ENCODE peak calls at places on chromosomes 5 and 9, in eight cellular contexts. F, S, L, I, B, H, K and X are unnamed samples.

GRCh38 chr5:33445808-33446207 is 5.0 kb downstream of the TARS1 start:
- DNase-seq in H (no peak), F (no peak), B (no peak), I (no peak), S (no peak), K (no peak), L (no peak), X (no peak)

GRCh38 chr5:5419291-5420210 is 2.9 kb upstream of the ICE1 start:
- DNase-seq in L (peak), H (peak), F (peak), K (no peak), S (no peak), B (no peak), I (peak), X (no peak)

GRCh38 chr9:14383296-14383695 is 69.4 kb upstream of the NFIB start:
- DNase-seq in B (no peak), H (peak), L (no peak), S (no peak), K (peak), F (no peak), I (no peak), X (no peak)

GRCh38 chr5:159509002-159509660 is 178.8 kb upstream of the IL12B start:
- DNase-seq in K (no peak), S (no peak), H (no peak), F (peak), I (no peak), L (no peak), B (no peak), X (no peak)

GRCh38 chr5:161432798-161433197 is 113.7 kb downstream of the GABRB2 start:
- DNase-seq in H (no peak), F (no peak), I (no peak), B (no peak), S (no peak), K (no peak), L (no peak), X (no peak)

GRCh38 chr9:73847536-73847935 is 649.6 kb upstream of the RORB start:
- DNase-seq in S (no peak), H (no peak), L (no peak), F (no peak), K (no peak), I (no peak), B (no peak), X (no peak)

GRCh38 chr5:13658761-13659160 is 285.7 kb downstream of the DNAH5 start:
- DNase-seq in H (no peak), L (no peak), I (no peak), B (no peak), K (no peak), F (no peak), S (no peak), X (no peak)

GRCh38 chr5:78592735-78593386 is 55.7 kb downstream of the LHFPL2 start:
- DNase-seq in F (no peak), S (no peak), K (no peak), H (no peak), L (no peak), B (no peak), I (no peak), X (no peak)

GRCh38 chr9:90773593-90773992 is 28.0 kb upstream of the SYK start:
- DNase-seq in L (no peak), S (no peak), H (peak), K (no peak), I (no peak), F (no peak), B (no peak), X (no peak)

GRCh38 chr9:81814404-81814793 is 113.8 kb upstream of the SPATA31D4 start:
- DNase-seq in S (no peak), K (no peak), L (no peak), I (peak), H (peak), F (no peak), B (peak), X (no peak)

GRCh38 chr9:95726756-95727155 is 148.7 kb upstream of the ERCC6L2 start:
- DNase-seq in F (peak), L (peak), H (no peak), K (no peak), I (no peak), S (no peak), B (no peak), X (no peak)

GRCh38 chr9:112093875-112094227 is 81.2 kb downstream of the SUSD1 start:
- DNase-seq in K (no peak), H (no peak), F (no peak), S (no peak), I (no peak), B (no peak), L (no peak), X (no peak)

GRCh38 chr5:14557203-14557725 is 24.3 kb upstream of the OTULINL start:
- DNase-seq in K (no peak), I (peak), F (no peak), L (no peak), S (no peak), B (no peak), H (no peak), X (no peak)

GRCh38 chr9:5510991-5511390 is 660 bp downstream of the PDCD1LG2 start:
- DNase-seq in S (no peak), L (no peak), I (no peak), F (peak), H (no peak), B (no peak), K (no peak), X (no peak)

GRCh38 chr5:170633235-170634041 is 129.6 kb downstream of the KCNIP1 start:
- DNase-seq in F (peak), K (peak), H (peak), I (peak), L (peak), S (no peak), B (no peak), X (peak)

GRCh38 chr5:127957183-127957582 is 126.4 kb upstream of the SLC12A2 start:
- DNase-seq in B (no peak), I (peak), S (peak), K (no peak), F (peak), L (no peak), H (no peak), X (no peak)

GRCh38 chr9:37324261-37324683 is 98.2 kb upstream of the GRHPR start:
- DNase-seq in L (no peak), I (no peak), B (no peak), S (no peak), K (no peak), F (peak), H (no peak), X (no peak)

GRCh38 chr5:150077996-150078801 is 8.2 kb downstream of the CSF1R start:
- DNase-seq in S (no peak), I (no peak), H (no peak), L (no peak), B (peak), F (no peak), K (no peak), X (no peak)

GRCh38 chr5:138603521-138603920 is 28.3 kb upstream of the HSPA9 start:
- DNase-seq in F (peak), I (no peak), S (no peak), B (no peak), H (peak), L (no peak), K (no peak), X (no peak)

GRCh38 chr5:173514666-173515065 is 101.8 kb downstream of the BOD1 start:
- DNase-seq in H (no peak), K (no peak), L (no peak), B (no peak), F (no peak), S (no peak), I (no peak), X (no peak)

GRCh38 chr9:119221281-119221680 is 148.0 kb downstream of the BRINP1 start:
- DNase-seq in I (no peak), B (no peak), S (no peak), F (no peak), L (no peak), H (no peak), K (no peak), X (no peak)

GRCh38 chr5:40733439-40733838 is 22.3 kb downstream of the TTC33 start:
- DNase-seq in S (no peak), H (no peak), B (no peak), L (no peak), F (no peak), K (no peak), I (no peak), X (no peak)

GRCh38 chr5:146081685-146082084 is 23.7 kb downstream of the PLAC8L1 start:
- DNase-seq in H (no peak), B (no peak), L (no peak), S (no peak), I (no peak), F (no peak), K (no peak), X (no peak)

GRCh38 chr5:97338729-97339128 is 155.7 kb upstream of the RIOK2 start:
- DNase-seq in F (peak), H (no peak), B (no peak), K (no peak), I (no peak), L (no peak), S (no peak), X (no peak)

GRCh38 chr5:147509710-147510651 is at the start of gene DPYSL3:
- DNase-seq in H (peak), F (peak), L (peak), S (peak), K (peak), B (peak), I (peak), X (peak)

GRCh38 chr5:84017704-84018240 is 297.1 kb upstream of the HAPLN1 start:
- DNase-seq in B (no peak), I (no peak), S (no peak), F (peak), K (no peak), H (no peak), L (no peak), X (no peak)

GRCh38 chr5:112253478-112254250 is 165.4 kb downstream of the EPB41L4A start:
- DNase-seq in K (peak), F (no peak), S (no peak), L (no peak), H (no peak), B (no peak), I (peak), X (no peak)

GRCh38 chr5:55220433-55221185 is 6.5 kb downstream of the MCIDAS start:
- DNase-seq in L (no peak), H (peak), F (no peak), B (no peak), K (no peak), S (peak), I (no peak), X (no peak)

GRCh38 chr9:12908910-12909309 is 134.1 kb downstream of the LURAP1L start:
- DNase-seq in F (no peak), S (no peak), L (no peak), B (no peak), H (no peak), I (no peak), K (no peak), X (no peak)

GRCh38 chr5:142145106-142145900 is 36.7 kb downstream of the NDFIP1 start:
- DNase-seq in I (peak), S (no peak), L (peak), K (peak), H (peak), B (peak), F (peak), X (no peak)

GRCh38 chr5:66596791-66597757 is 881 bp downstream of the MAST4 start:
- DNase-seq in F (no peak), S (peak), B (peak), L (no peak), I (peak), H (peak), K (no peak), X (peak)

GRCh38 chr9:5736563-5737346 is 96.2 kb downstream of the ERMP1 start:
- DNase-seq in H (no peak), F (no peak), K (no peak), L (no peak), S (no peak), B (no peak), I (no peak), X (no peak)

GRCh38 chr9:97307500-97308163 is at the start of gene CCDC180:
- DNase-seq in F (no peak), S (peak), I (no peak), H (peak), B (peak), K (peak), L (no peak), X (peak)

GRCh38 chr9:110580850-110581249 is 1.3 kb upstream of the SVEP1 start:
- DNase-seq in I (no peak), K (no peak), B (no peak), F (peak), S (no peak), H (no peak), L (no peak), X (no peak)

GRCh38 chr9:75229605-75230332 is 141.5 kb downstream of the OSTF1 start:
- DNase-seq in S (no peak), K (no peak), I (peak), B (peak), H (peak), F (no peak), L (peak), X (no peak)

GRCh38 chr5:139660105-139660915 is 12.2 kb downstream of the CXXC5 start:
- DNase-seq in I (peak), L (no peak), H (peak), K (no peak), S (peak), B (peak), F (no peak), X (peak)

GRCh38 chr5:78482948-78483347 is 122.5 kb downstream of the SCAMP1 start:
- DNase-seq in F (no peak), K (no peak), B (no peak), S (no peak), H (no peak), I (peak), L (no peak), X (no peak)

GRCh38 chr5:125113328-125113727 is 366.9 kb upstream of the ZNF608 start:
- DNase-seq in H (no peak), B (no peak), S (no peak), F (no peak), K (no peak), L (no peak), I (no peak), X (no peak)

GRCh38 chr9:133184971-133185370 is 21.3 kb upstream of the GBGT1 start:
- DNase-seq in F (peak), K (peak), S (no peak), I (peak), L (peak), H (peak), B (no peak), X (no peak)

GRCh38 chr9:135028956-135029355 is 58.5 kb upstream of the OLFM1 start:
- DNase-seq in F (no peak), H (no peak), B (no peak), S (no peak), K (no peak), L (no peak), I (no peak), X (no peak)

DNA sequence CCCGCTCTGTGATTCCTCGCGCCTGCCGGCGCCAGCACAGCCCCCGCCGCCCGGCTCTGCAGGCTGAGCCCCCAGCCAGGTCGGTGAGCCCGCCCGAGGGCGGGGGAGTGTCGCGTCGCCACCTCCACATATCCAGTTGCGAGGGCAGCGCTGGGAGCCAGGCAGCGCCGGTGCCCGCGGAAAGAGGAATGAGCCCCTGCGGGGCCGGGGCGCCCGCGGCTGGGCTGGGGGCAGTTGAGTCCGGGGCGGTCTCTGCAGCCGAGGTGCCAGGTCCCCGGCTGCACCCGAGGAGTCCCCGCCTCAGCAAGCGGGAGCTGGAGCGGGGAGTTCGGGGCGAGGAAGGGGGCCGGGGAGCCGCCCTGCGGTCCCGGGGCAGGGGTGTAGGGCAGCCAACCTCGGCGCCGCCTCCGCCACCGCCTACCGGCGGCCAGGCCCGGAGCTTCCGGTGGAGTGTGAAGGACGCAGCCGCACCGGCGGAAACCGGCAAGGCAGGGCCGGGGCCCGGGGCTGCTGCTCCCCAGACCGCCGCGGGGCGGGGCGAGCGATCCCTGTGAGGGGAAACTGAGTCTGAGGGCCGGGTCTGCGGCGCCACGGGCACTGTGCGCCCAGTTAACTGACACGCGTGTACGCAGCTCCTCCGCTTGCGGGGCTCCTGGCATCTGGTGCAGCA is 2.3 kb upstream of the TRAF1 start:
- DNase-seq in S (peak), H (peak), L (no peak), I (peak), F (no peak), B (peak), K (peak), X (peak)
- TF ChIP-seq POLR2A in S (peak), H (peak), L (no peak), I (peak), F (no peak), B (peak), K (peak), X (no peak)

DNA sequence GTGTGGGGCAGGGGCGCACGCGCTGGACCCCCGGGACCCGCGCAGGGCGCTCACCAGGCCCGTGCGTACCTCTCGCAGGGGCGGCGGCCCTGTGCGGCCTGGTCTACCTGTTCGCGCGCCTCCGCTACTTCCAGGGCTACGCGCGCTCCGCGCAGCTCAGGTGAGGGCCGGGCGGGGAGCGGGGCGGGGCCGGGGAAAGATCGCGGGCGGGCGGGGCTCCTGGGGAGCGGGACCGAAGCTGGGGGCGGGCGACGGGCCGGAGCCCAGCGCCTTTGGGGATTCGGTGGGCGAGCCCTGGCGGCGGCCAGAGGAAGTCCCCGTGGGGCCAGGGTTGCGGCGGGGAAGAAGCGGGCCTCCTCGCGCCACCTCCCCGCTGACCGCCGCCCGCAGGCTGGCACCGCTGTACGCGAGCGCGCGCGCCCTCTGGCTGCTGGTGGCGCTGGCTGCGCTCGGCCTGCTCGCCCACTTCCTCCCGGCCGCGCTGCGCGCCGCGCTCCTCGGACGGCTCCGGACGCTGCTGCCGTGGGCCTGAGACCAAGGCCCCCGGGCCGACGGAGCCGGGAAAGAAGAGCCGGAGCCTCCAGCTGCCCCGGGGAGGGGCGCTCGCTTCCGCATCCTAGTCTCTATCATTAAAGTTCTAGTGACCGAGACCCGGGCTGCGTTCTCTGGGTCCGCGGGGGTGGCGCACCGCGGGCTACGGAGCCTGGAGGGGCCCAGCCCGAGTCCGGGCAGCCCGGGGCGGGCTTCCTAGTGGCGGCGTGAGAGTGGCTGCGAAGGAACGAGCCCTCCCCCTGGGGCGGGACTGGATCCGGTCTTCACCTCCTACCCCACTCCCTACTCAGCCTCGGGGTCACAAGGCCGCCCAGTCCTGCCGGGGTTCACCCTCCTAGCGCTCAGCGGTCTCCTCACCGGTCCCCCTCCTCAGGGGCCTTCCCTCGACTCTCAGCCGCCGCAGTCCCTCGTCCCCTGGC is 2.4 kb downstream of the LTC4S start:
- DNase-seq in I (peak), L (no peak), H (peak), K (peak), F (peak), B (peak), S (peak), X (peak)
- TF ChIP-seq POLR2A in I (peak), L (peak), H (peak), K (no peak), F (peak), B (peak), S (peak), X (no peak)

DNA sequence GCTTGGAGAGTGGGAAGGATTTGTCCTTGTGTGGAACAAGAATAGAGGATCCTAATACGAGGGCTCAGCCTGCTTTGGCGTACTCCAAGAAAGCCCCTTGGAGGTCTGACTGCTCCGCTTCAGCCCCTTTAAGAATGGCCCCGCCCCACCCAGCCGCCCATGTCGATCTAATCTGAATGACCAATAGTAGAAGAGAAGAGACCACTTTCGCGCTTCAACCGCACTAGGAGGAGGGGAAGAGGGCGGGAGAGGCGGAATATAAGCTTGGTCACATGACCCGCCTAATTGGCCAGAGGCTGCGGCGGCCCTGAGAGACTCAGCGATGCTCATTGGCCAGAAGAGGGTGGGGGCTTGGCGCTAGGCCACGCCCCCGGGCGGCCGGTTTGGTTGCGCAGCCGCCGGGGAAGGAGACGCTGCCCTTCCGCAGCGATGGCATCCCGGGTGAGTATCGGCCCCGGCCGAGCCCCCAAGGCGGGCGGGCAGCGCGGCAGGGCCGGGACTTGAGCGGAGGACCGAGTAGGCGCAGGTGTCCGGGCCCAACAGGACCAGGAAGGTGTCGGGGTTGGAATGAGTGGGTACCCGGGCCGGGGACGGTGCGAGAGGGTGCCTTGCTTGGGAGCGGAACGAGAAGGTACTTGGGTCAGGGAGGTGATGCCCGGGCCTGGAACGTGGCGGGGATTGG is at the start of gene MIGA2:
- DNase-seq in F (peak), S (peak), I (peak), B (peak), K (peak), L (peak), H (peak), X (peak)
- TF ChIP-seq POLR2A in F (peak), S (peak), I (peak), B (peak), K (peak), L (peak), H (peak), X (peak)

GRCh38 chr5:95817430-95817829 is 5.1 kb downstream of the GLRX start:
- DNase-seq in S (no peak), F (peak), I (no peak), H (no peak), K (no peak), B (no peak), L (no peak), X (no peak)
- TF ChIP-seq POLR2A in S (no peak), F (no peak), I (no peak), H (no peak), K (no peak), B (no peak), L (no peak), X (no peak)